ENCODE peak calls at places on chromosomes 16 and 17, in five cellular contexts. P is sigmoid colon, I is tibial nerve, Q is GM12878, L is A549. W is an unnamed sample.

GRCh38 chr16:75789237-75789636 is 62.9 kb upstream of the CPHXL start:
- DNase-seq in L (peak; percentile 55), I (peak; percentile 41), Q (no peak), P (no peak), W (no peak)

GRCh38 chr16:86480444-86480843 is 29.9 kb upstream of the FOXF1 start:
- DNase-seq in Q (no peak), L (no peak), P (no peak), I (no peak), W (no peak)

GRCh38 chr17:40326832-40327199 is 17.8 kb downstream of the RARA start:
- DNase-seq in Q (no peak), P (no peak), L (no peak), I (peak; percentile 63), W (no peak)

GRCh38 chr16:24852281-24852721 is 6.5 kb downstream of the SLC5A11 start:
- DNase-seq in I (no peak), L (no peak), P (peak; percentile 56), Q (no peak), W (no peak)

GRCh38 chr17:28030386-28030785 is 12.1 kb upstream of the NLK start:
- DNase-seq in L (no peak), P (no peak), I (no peak), Q (no peak), W (no peak)

GRCh38 chr17:76196675-76197074 is 43.6 kb downstream of the RNF157 start:
- DNase-seq in Q (no peak), P (peak; percentile 88), I (peak; percentile 81), L (no peak), W (peak; percentile 33)

GRCh38 chr16:81528258-81528657 is 83.7 kb downstream of the CMIP start:
- DNase-seq in I (no peak), L (no peak), Q (no peak), P (no peak), W (no peak)

GRCh38 chr17:16398270-16399267 is 16.8 kb upstream of the TRPV2 start:
- DNase-seq in L (no peak), P (no peak), Q (peak; percentile 35), I (no peak), W (no peak)

GRCh38 chr17:29155966-29156338 is 24.2 kb downstream of the MYO18A start:
- DNase-seq in L (no peak), Q (no peak), I (no peak), P (no peak), W (no peak)

GRCh38 chr17:70636517-70637133 is 467.3 kb downstream of the KCNJ2 start:
- DNase-seq in I (peak; percentile 52), Q (no peak), P (no peak), L (peak; percentile 44), W (no peak)

GRCh38 chr17:21183468-21183867 is 30.5 kb downstream of the TMEM11 start:
- DNase-seq in Q (no peak), L (no peak), I (no peak), P (no peak), W (no peak)

GRCh38 chr17:17042851-17043667 is 802 bp downstream of the MPRIP start:
- DNase-seq in L (no peak), P (no peak), I (no peak), Q (no peak), W (no peak)

GRCh38 chr16:89383095-89384003 is 107.0 kb downstream of the ANKRD11 start:
- DNase-seq in Q (no peak), P (peak; percentile 59), L (no peak), I (no peak), W (peak; percentile 74)

GRCh38 chr17:5080591-5080990 is 2.3 kb downstream of the ZFP3 start:
- DNase-seq in Q (no peak), L (no peak), I (no peak), P (no peak), W (no peak)

GRCh38 chr17:81832608-81833159 is 407 bp downstream of the MCRIP1 start:
- DNase-seq in I (peak; percentile 18), P (no peak), Q (no peak), L (no peak), W (no peak)

GRCh38 chr17:27849474-27850185 is 43.5 kb downstream of the LYRM9 start:
- DNase-seq in L (no peak), P (no peak), Q (no peak), I (no peak), W (no peak)

GRCh38 chr17:31780436-31780835 is 78.6 kb downstream of the COPRS start:
- DNase-seq in I (no peak), P (no peak), Q (no peak), L (no peak), W (no peak)

GRCh38 chr16:89944773-89945172 is 3.8 kb upstream of the DEF8 start:
- DNase-seq in P (no peak), L (no peak), Q (peak; percentile 32), I (no peak), W (no peak)

GRCh38 chr16:87715658-87716057 is 50.1 kb downstream of the KLHDC4 start:
- DNase-seq in Q (no peak), L (no peak), I (no peak), P (no peak), W (no peak)

GRCh38 chr17:19986941-19987714 is 9.5 kb upstream of the AKAP10 start:
- DNase-seq in P (no peak), I (no peak), L (no peak), Q (no peak), W (no peak)

GRCh38 chr17:17445925-17446665 is 30.7 kb upstream of the MED9 start:
- DNase-seq in I (peak; percentile 72), L (peak; percentile 98), Q (no peak), P (no peak), W (peak; percentile 51)

GRCh38 chr17:40418428-40418706 is 671 bp upstream of the TOP2A start:
- DNase-seq in Q (no peak), L (no peak), P (no peak), I (no peak), W (no peak)

GRCh38 chr17:76082326-76083251 is 3.6 kb downstream of the ZACN start:
- DNase-seq in Q (no peak), P (no peak), I (no peak), L (no peak), W (no peak)

GRCh38 chr16:27748868-27749546 is 199.1 kb downstream of the KATNIP start:
- DNase-seq in Q (peak; percentile 1), L (peak; percentile 51), I (peak; percentile 43), P (no peak), W (peak; percentile 67)

GRCh38 chr16:87092958-87093357 is 224.2 kb downstream of the C16orf95 start:
- DNase-seq in Q (no peak), I (no peak), P (no peak), L (no peak), W (no peak)

GRCh38 chr17:75051941-75052340 is 4.9 kb downstream of the KCTD2 start:
- DNase-seq in P (no peak), Q (no peak), L (no peak), I (no peak), W (no peak)

GRCh38 chr16:22347100-22347820 is 27.2 kb downstream of the CDR2 start:
- DNase-seq in P (peak; percentile 88), L (no peak), Q (no peak), I (no peak), W (no peak)

GRCh38 chr17:57855391-57856035 is 5.7 kb upstream of the MRPS23 start:
- DNase-seq in P (peak; percentile 64), I (no peak), L (no peak), Q (no peak), W (no peak)
- TF ChIP-seq EP300 in P (no peak), I (no peak), L (no peak), Q (no peak), W (no peak)

GRCh38 chr17:48908047-48908843 is at the start of gene UBE2Z:
- DNase-seq in L (peak; percentile 99), I (peak; percentile 84), Q (peak; percentile 89), P (peak; percentile 96), W (peak; percentile 94)
- TF ChIP-seq EP300 in L (no peak), I (no peak), Q (peak; percentile 18), P (no peak), W (no peak)

DNA sequence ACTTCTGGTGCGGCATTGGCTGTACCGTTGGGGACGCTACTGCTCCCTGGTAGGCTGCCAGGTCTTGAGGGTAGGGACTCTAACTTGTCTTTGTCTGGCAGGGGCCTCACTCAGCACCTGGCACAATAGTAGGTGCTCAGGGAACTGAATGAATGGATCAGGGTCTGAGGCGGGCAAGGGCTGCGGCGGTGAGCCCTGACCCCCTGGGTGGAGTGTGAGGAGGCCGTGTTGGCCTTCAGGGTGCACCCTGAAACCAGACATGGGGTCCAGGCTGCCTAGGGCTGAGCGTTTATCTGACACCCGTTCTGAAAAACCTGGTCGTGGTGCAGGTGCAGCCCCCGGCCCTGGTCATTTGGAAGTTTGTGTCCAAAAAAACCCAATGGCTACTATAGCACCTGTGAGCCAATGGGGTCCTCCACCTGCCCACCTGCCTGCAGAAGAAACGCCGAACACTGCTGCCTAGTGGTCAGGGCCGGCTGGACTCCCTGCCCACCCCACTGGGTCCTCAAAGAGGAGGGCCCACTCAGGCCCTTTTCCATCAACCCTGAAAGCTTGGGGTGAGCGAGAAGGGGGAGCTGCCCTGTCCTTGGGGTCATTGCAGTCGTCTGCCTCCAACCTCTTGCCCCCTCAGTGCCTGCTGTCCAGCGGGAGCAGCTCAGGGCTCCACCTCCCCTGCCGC is 4.9 kb upstream of the ATP6V0C start:
- DNase-seq in L (no peak), I (no peak), P (no peak), Q (no peak), W (no peak)
- TF ChIP-seq EP300 in L (no peak), I (no peak), P (no peak), Q (no peak), W (no peak)

GRCh38 chr16:48580925-48581500 is 29.0 kb downstream of the N4BP1 start:
- DNase-seq in P (no peak), Q (no peak), L (no peak), I (no peak), W (no peak)

GRCh38 chr16:48591976-48592375 is 18.0 kb downstream of the N4BP1 start:
- DNase-seq in L (no peak), P (no peak), Q (no peak), I (no peak), W (no peak)

GRCh38 chr16:48583075-48584065 is 26.6 kb downstream of the N4BP1 start:
- DNase-seq in I (no peak), P (no peak), L (no peak), Q (no peak), W (no peak)

GRCh38 chr16:48590476-48590875 is 19.5 kb downstream of the N4BP1 start:
- DNase-seq in L (no peak), P (no peak), Q (no peak), I (no peak), W (no peak)

DNA sequence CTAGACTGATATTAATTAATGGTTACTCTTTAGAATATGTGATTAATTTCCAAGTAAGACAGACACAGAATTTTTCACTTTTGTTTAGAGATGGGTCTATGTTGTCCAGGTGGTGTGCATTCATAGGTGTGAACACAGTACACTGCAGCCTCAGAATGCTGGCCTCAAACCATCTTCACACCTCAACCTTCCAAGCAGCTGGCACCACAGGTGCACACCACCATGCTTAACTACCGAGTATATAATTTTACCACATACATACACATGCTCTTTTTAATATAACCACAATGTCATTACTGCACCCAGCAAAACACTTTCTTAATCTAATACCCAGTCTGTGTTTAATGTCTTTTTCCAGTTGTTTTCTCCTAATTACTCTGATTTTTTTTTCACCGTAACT is 23.9 kb downstream of the N4BP1 start:
- DNase-seq in Q (no peak), L (no peak), P (no peak), I (no peak), W (no peak)
- TF ChIP-seq EP300 in Q (no peak), L (no peak), P (no peak), I (no peak), W (no peak)

W was measured in transverse colon.